ENCODE peak calls at places on chromosome 19, in seven cellular contexts. R is cardiac muscle cell, J is GM23338, D is HL-60, V is neuronal stem cell, C is IMR-90, A is DND-41. F is an unnamed sample.

GRCh38 chr19:574658-575526 is 2.5 kb downstream of the BSG start:
- DNase-seq in R (peak; percentile 30), J (peak; percentile 16), D (no peak), V (no peak), C (peak; percentile 59), A (no peak), F (no peak)

GRCh38 chr19:13705928-13706447 is 58.3 kb upstream of the MRI1 start:
- DNase-seq in R (no peak), J (no peak), D (no peak), V (no peak), C (no peak), A (no peak), F (no peak)

GRCh38 chr19:11446652-11447301 is 11.3 kb downstream of the PRKCSH start:
- DNase-seq in R (peak; percentile 69), J (peak; percentile 79), D (no peak), V (no peak), C (no peak), A (peak; percentile 40), F (peak; percentile 37)

GRCh38 chr19:39843919-39844793 is 2.0 kb downstream of the FBL start:
- DNase-seq in R (peak; percentile 53), J (peak; percentile 68), D (no peak), V (no peak), C (peak; percentile 58), A (peak; percentile 33), F (no peak)

GRCh38 chr19:54889566-54889965 is 15.5 kb downstream of the FCAR start:
- DNase-seq in R (no peak), J (no peak), D (no peak), V (no peak), C (no peak), A (no peak), F (no peak)

GRCh38 chr19:13060964-13061927 is 41.4 kb downstream of the LYL1 start:
- DNase-seq in R (peak; percentile 92), J (peak; percentile 95), D (peak; percentile 41), V (peak; percentile 81), C (peak; percentile 69), A (peak; percentile 81), F (peak; percentile 76)

GRCh38 chr19:12996542-12997094 is 1.3 kb downstream of the NFIX start:
- DNase-seq in R (no peak), J (peak; percentile 75), D (no peak), V (no peak), C (peak; percentile 22), A (no peak), F (no peak)

GRCh38 chr19:1295169-1296012 is 9.7 kb downstream of the EFNA2 start:
- DNase-seq in R (peak; percentile 36), J (peak; percentile 65), D (no peak), V (no peak), C (no peak), A (peak; percentile 44), F (no peak)

GRCh38 chr19:41480336-41480735 is 37.4 kb downstream of the ERICH4 start:
- DNase-seq in R (no peak), J (no peak), D (no peak), V (no peak), C (no peak), A (no peak), F (no peak)

GRCh38 chr19:11659612-11660011 is 62.3 kb downstream of the ZNF627 start:
- DNase-seq in R (no peak), J (peak; percentile 46), D (no peak), V (no peak), C (peak; percentile 12), A (no peak), F (no peak)

GRCh38 chr19:19113040-19113541 is 25.2 kb downstream of the TMEM161A start:
- DNase-seq in R (peak; percentile 82), J (peak; percentile 68), D (no peak), V (no peak), C (peak; percentile 74), A (no peak), F (no peak)

GRCh38 chr19:38684862-38685665 is 37.6 kb downstream of the ACTN4 start:
- DNase-seq in R (no peak), J (no peak), D (no peak), V (no peak), C (no peak), A (no peak), F (no peak)

GRCh38 chr19:47176627-47177090 is 46.0 kb downstream of the SAE1 start:
- DNase-seq in R (no peak), J (no peak), D (no peak), V (no peak), C (peak; percentile 98), A (no peak), F (peak; percentile 54)

DNA sequence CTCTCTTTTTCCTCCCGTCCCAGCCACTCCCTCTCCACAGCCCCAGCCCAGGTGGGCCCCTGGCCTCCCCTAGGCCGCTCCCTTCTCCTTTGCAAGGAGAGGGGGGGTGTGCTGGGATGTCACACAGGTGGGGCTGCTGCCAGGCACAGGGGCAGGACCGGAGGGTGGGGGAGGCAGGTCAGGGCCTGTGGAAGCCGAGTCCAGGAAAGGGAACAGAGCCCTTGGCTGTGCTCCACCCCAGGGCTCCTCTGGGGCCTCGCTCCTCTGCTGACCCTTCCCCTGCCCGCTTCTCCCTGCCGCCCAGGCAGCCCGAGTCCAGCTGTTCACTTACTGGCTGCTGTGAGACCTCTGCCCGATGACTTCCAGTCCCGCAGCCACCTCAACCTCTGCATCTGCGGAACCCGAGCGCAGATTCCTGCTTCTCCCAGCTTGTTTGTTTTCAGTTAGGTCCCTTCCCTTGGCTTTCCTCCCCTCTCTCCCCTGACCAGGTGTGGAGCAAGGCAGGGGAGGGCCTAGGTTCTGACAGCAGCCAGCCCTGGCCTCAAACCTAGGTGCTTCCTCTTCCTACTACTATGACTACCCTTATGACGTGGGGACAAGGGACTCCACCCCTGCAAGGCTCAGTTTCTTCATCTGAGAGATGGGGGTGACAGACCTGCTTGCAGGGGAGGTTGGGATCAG is 850 bp upstream of the KLK11 start:
- DNase-seq in R (no peak), J (no peak), D (no peak), V (no peak), C (no peak), A (no peak), F (no peak)
- H3K27ac ChIP-seq in R (no peak overlapping the region), J (no peak overlapping the region), D (no peak overlapping the region), V (no peak overlapping the region), C (no peak overlapping the region), A (no peak overlapping the region), F (no peak overlapping the region)

GRCh38 chr19:50899549-50899948 is 11.6 kb downstream of the KLK4 start:
- DNase-seq in R (no peak), J (no peak), D (no peak), V (no peak), C (no peak), A (no peak), F (no peak)

GRCh38 chr19:50898018-50898417 is 13.2 kb downstream of the KLK4 start:
- DNase-seq in R (no peak), J (no peak), D (no peak), V (no peak), C (no peak), A (no peak), F (no peak)

GRCh38 chr19:50896591-50897190 is 14.5 kb downstream of the KLK4 start:
- DNase-seq in R (no peak), J (no peak), D (no peak), V (no peak), C (peak; percentile 65), A (no peak), F (no peak)

GRCh38 chr19:50897612-50898011 is 13.6 kb downstream of the KLK4 start:
- DNase-seq in R (no peak), J (no peak), D (no peak), V (no peak), C (no peak), A (no peak), F (no peak)

GRCh38 chr19:50897191-50897607 is 14.0 kb downstream of the KLK4 start:
- DNase-seq in R (no peak), J (no peak), D (no peak), V (no peak), C (no peak), A (no peak), F (no peak)
- H3K27me3 ChIP-seq in R (peaks cover 16% of the 10 kb centered on the region), J (no peaks in the 10 kb centered on the region), D (peaks cover 3% of the 10 kb centered on the region), V (no peaks in the 10 kb centered on the region), C (no peaks in the 10 kb centered on the region), A (peaks cover 5% of the 10 kb centered on the region), F (no peaks in the 10 kb centered on the region)

DNA sequence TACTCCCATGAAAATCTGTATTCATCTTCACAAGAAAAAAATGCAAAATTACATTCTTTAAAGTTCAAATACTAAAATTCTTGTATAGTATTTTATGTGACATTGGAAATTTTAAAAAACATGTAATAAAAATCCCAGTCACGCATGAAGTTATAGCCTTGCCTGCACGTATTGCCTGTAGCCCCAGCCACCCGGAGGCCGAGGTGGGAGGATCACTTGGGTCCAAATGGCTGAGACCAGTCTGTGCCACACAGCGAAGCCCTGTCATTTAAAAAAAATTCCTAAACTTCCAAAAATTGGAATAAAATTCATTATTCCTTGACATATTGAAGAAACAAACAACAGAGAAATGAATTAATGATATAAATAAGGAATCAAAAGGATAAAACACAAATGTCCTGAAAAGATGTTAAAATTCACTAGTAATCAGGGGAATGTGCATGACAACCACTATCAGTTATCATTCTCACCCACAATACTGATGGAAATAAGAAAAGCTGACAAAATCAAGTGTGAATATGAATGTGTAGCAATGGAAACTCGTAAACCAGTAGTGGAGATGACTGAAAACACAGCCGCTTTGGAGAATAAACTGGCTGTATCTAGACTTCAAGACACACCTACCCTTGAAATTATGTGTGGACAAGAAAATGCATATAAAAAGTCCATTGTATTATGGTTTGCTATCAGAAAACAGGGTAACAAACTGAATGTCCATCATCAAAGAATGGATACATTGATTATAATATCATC is 7.5 kb downstream of the CARD8 start:
- DNase-seq in R (no peak), J (no peak), D (no peak), V (no peak), C (no peak), A (no peak), F (no peak)
- H3K27ac ChIP-seq in R (no peak overlapping the region), J (no peak overlapping the region), D (peak overlapping the region; percentile 98), V (no peak overlapping the region), C (no peak overlapping the region), A (no peak overlapping the region), F (peak overlapping the region; percentile 25)

GRCh38 chr19:16326401-16327130 is 1.9 kb downstream of the KLF2 start:
- DNase-seq in R (no peak), J (peak; percentile 69), D (no peak), V (no peak), C (no peak), A (no peak), F (peak; percentile 70)
- H3K27me3 ChIP-seq in R (peaks cover 46% of the 10 kb centered on the region), J (peaks cover 80% of the 10 kb centered on the region), D (peaks cover 17% of the 10 kb centered on the region), V (peaks cover 30% of the 10 kb centered on the region), C (no peaks in the 10 kb centered on the region), A (peaks cover 18% of the 10 kb centered on the region), F (no peaks in the 10 kb centered on the region)

GRCh38 chr19:3066482-3067049 is 4.3 kb upstream of the TLE5 start:
- DNase-seq in R (no peak), J (no peak), D (no peak), V (no peak), C (no peak), A (no peak), F (no peak)
- H3K27ac ChIP-seq in R (no peak overlapping the region), J (no peak overlapping the region), D (no peak overlapping the region), V (no peak overlapping the region), C (no peak overlapping the region), A (no peak overlapping the region), F (no peak overlapping the region)

GRCh38 chr19:4354897-4355296 is 11.5 kb downstream of the MPND start:
- DNase-seq in R (no peak), J (no peak), D (no peak), V (no peak), C (no peak), A (no peak), F (no peak)
- H3K27me3 ChIP-seq in R (no peaks in the 10 kb centered on the region), J (no peaks in the 10 kb centered on the region), D (no peaks in the 10 kb centered on the region), V (no peaks in the 10 kb centered on the region), C (no peaks in the 10 kb centered on the region), A (no peaks in the 10 kb centered on the region), F (no peaks in the 10 kb centered on the region)

F was measured in CD8-positive, alpha-beta memory T cell.